ENCODE peak calls at places on chromosome 12, in five cellular contexts. R is NCI-H2081, A is heart right ventricle, N is posterior cingulate gyrus, S is iris pigment epithelial cell. P is an unnamed sample.

GRCh38 chr12:3698218-3698974 is 54.5 kb downstream of the CRACR2A start:
- DNase-seq in S (peak), A (no peak), R (peak), N (no peak), P (no peak)

GRCh38 chr12:52531563-52532300 is 11.5 kb upstream of the KRT5 start:
- DNase-seq in N (no peak), R (no peak), A (no peak), S (no peak), P (peak)

GRCh38 chr12:132672116-132672515 is 15.0 kb downstream of the POLE start:
- DNase-seq in R (no peak), A (no peak), N (no peak), S (no peak), P (no peak)

GRCh38 chr12:46585854-46586621 is 213.5 kb upstream of the SLC38A2 start:
- DNase-seq in S (peak), A (no peak), N (no peak), R (peak), P (no peak)

GRCh38 chr12:111596985-111597730 is 2.0 kb downstream of the ATXN2 start:
- DNase-seq in A (peak), N (peak), R (peak), S (peak), P (peak)

GRCh38 chr12:66191547-66192126 is 2.6 kb downstream of the IRAK3 start:
- DNase-seq in R (no peak), S (no peak), A (no peak), N (no peak), P (no peak)

GRCh38 chr12:94289551-94290312 is 141.4 kb downstream of the PLXNC1 start:
- DNase-seq in A (no peak), N (no peak), S (peak), R (no peak), P (peak)

GRCh38 chr12:6146509-6146908 is 22.0 kb upstream of the VWF start:
- DNase-seq in A (no peak), N (no peak), S (no peak), R (no peak), P (no peak)

GRCh38 chr12:117059156-117059555 is 40.1 kb downstream of the TESC start:
- DNase-seq in S (no peak), N (no peak), A (no peak), R (no peak), P (no peak)

GRCh38 chr12:29707846-29708245 is 75.9 kb downstream of the TMTC1 start:
- DNase-seq in R (no peak), S (peak), N (no peak), A (no peak), P (no peak)

GRCh38 chr12:129673807-129674206 is 230.0 kb downstream of the TMEM132D start:
- DNase-seq in N (no peak), A (no peak), R (no peak), S (no peak), P (no peak)

GRCh38 chr12:22234561-22234960 is 99.9 kb downstream of the ST8SIA1 start:
- DNase-seq in R (no peak), A (no peak), N (no peak), S (peak), P (no peak)

GRCh38 chr12:82057770-82058169 is 298.6 kb upstream of the PPFIA2 start:
- DNase-seq in N (no peak), A (no peak), R (no peak), S (peak), P (peak)

GRCh38 chr12:130142736-130143135 is 19.5 kb upstream of the FZD10 start:
- DNase-seq in N (no peak), S (no peak), A (no peak), R (no peak), P (no peak)

GRCh38 chr12:46362895-46363581 is 9.5 kb downstream of the SLC38A2 start:
- DNase-seq in S (no peak), N (no peak), A (no peak), R (no peak), P (no peak)

GRCh38 chr12:26713885-26714383 is 119.1 kb downstream of the ITPR2 start:
- DNase-seq in R (no peak), A (no peak), N (no peak), S (no peak), P (no peak)

GRCh38 chr12:48969160-48969771 is 2.3 kb downstream of the WNT10B start:
- DNase-seq in S (no peak), R (no peak), N (no peak), A (no peak), P (no peak)

GRCh38 chr12:29428630-29429029 is 47.7 kb upstream of the ERGIC2 start:
- DNase-seq in R (no peak), A (no peak), N (no peak), S (peak), P (no peak)

GRCh38 chr12:3418609-3419469 is 72.2 kb upstream of the PRMT8 start:
- DNase-seq in N (no peak), R (no peak), A (no peak), S (no peak), P (no peak)

GRCh38 chr12:76374395-76375020 is 26.3 kb upstream of the BBS10 start:
- DNase-seq in N (no peak), R (no peak), A (no peak), S (peak), P (no peak)

GRCh38 chr12:42792265-42792664 is 202.7 kb upstream of the PRICKLE1 start:
- DNase-seq in N (no peak), R (no peak), A (no peak), S (no peak), P (no peak)